ENCODE peak calls at places on chromosomes 13 and 19, in eight cellular contexts. A, T, H, P, Q, X, C and D are unnamed samples. For H3K79me2 and H3K27me3, the result is how much of the 10 kb centered on the place peaks cover.

GRCh38 chr19:33193864-33194362 is at the start of gene LRP3:
- DNase-seq in P (peak), C (no peak), X (no peak), Q (no peak), A (no peak), H (peak), T (no peak), D (peak)

GRCh38 chr13:99484405-99484981 is 16.8 kb upstream of the TM9SF2 start:
- DNase-seq in X (no peak), H (no peak), T (no peak), C (no peak), P (no peak), A (peak), Q (no peak), D (peak)

GRCh38 chr19:17830567-17831418 is 9.5 kb upstream of the INSL3 start:
- DNase-seq in H (peak), Q (peak), C (peak), A (peak), X (no peak), P (peak), T (peak), D (peak)

GRCh38 chr13:48448963-48449614 is 36.2 kb upstream of the LPAR6 start:
- DNase-seq in P (peak), H (no peak), X (no peak), T (no peak), Q (no peak), C (no peak), A (peak), D (peak)

GRCh38 chr19:45863335-45863839 is 440 bp upstream of the SYMPK start:
- DNase-seq in H (no peak), T (no peak), Q (no peak), X (no peak), P (no peak), A (no peak), C (no peak), D (no peak)

GRCh38 chr19:2476451-2477140 is 669 bp downstream of the GADD45B start:
- DNase-seq in H (peak), A (peak), P (peak), X (no peak), C (no peak), Q (peak), T (no peak), D (no peak)

GRCh38 chr13:108776650-108777049 is 147.2 kb downstream of the MYO16 start:
- DNase-seq in T (no peak), Q (no peak), X (no peak), P (no peak), A (no peak), C (no peak), H (no peak), D (no peak)

GRCh38 chr19:16778796-16779411 is 50.3 kb upstream of the SIN3B start:
- DNase-seq in T (peak), A (peak), P (peak), H (peak), Q (peak), C (peak), X (peak), D (peak)

GRCh38 chr13:95756072-95756471 is 79.1 kb downstream of the DNAJC3 start:
- DNase-seq in T (no peak), P (no peak), A (no peak), H (no peak), C (no peak), Q (no peak), X (no peak), D (no peak)

GRCh38 chr13:99418663-99419140 is 82.6 kb upstream of the TM9SF2 start:
- DNase-seq in X (no peak), H (no peak), C (no peak), Q (no peak), P (no peak), A (no peak), T (no peak), D (no peak)

GRCh38 chr19:31002852-31003251 is 346.4 kb downstream of the TSHZ3 start:
- DNase-seq in C (no peak), Q (no peak), X (no peak), T (no peak), P (no peak), H (no peak), A (no peak), D (peak)

GRCh38 chr19:954672-955494 is 29.0 kb downstream of the ARID3A start:
- DNase-seq in T (no peak), Q (no peak), X (no peak), A (no peak), P (no peak), H (peak), C (no peak), D (no peak)

GRCh38 chr19:58097783-58098681 is at the start of gene ZSCAN18:
- DNase-seq in X (no peak), T (no peak), C (peak), H (peak), Q (peak), A (peak), P (no peak), D (peak)

GRCh38 chr13:43153436-43154082 is 130.2 kb downstream of the DNAJC15 start:
- DNase-seq in A (peak), T (no peak), P (peak), X (no peak), C (no peak), H (peak), Q (peak), D (peak)

GRCh38 chr13:44331912-44332840 is 41.4 kb upstream of the SERP2 start:
- DNase-seq in A (peak), Q (no peak), C (no peak), T (no peak), X (no peak), P (peak), H (peak), D (peak)

GRCh38 chr19:29449371-29449770 is 76.4 kb upstream of the VSTM2B start:
- DNase-seq in A (no peak), T (no peak), C (no peak), Q (no peak), X (no peak), P (no peak), H (no peak), D (no peak)

GRCh38 chr13:77375554-77375953 is 48.7 kb upstream of the MYCBP2 start:
- DNase-seq in P (no peak), H (no peak), C (no peak), Q (no peak), A (peak), T (no peak), X (no peak), D (no peak)

GRCh38 chr13:63107163-63107935 is 1691.7 kb upstream of the PCDH20 start:
- DNase-seq in T (no peak), P (peak), X (no peak), Q (no peak), H (no peak), A (peak), C (no peak), D (peak)

GRCh38 chr13:100589178-100589725 is 663 bp upstream of the GGACT start:
- DNase-seq in X (no peak), T (no peak), A (no peak), C (no peak), H (no peak), P (no peak), Q (no peak), D (no peak)

GRCh38 chr19:23908165-23908564 is 6.5 kb upstream of the ZNF726 start:
- DNase-seq in A (no peak), Q (no peak), H (no peak), C (no peak), T (no peak), X (no peak), P (no peak), D (no peak)

GRCh38 chr19:29840066-29840950 is 28.5 kb downstream of the CCNE1 start:
- DNase-seq in X (no peak), Q (no peak), C (no peak), T (no peak), P (no peak), H (no peak), A (no peak), D (no peak)

GRCh38 chr13:20128459-20128927 is 32.4 kb downstream of the GJA3 start:
- DNase-seq in A (no peak), Q (no peak), C (peak), H (peak), T (no peak), P (peak), X (peak), D (no peak)

GRCh38 chr19:51138549-51138979 is 3.5 kb upstream of the SIGLEC7 start:
- DNase-seq in A (no peak), X (no peak), C (no peak), T (no peak), H (no peak), P (no peak), Q (no peak), D (no peak)
- H3K4me2 ChIP-seq in A (no peak), X (no peak), C (no peak), T (no peak), H (no peak), P (no peak), Q (no peak), D (no peak)

GRCh38 chr19:5635427-5635826 is 12.5 kb downstream of the SAFB start:
- DNase-seq in X (no peak), P (no peak), H (no peak), Q (no peak), T (no peak), C (no peak), A (no peak), D (no peak)
- H3K79me2 ChIP-seq in X (half or more), P (half or more), H (half or more), Q (half or more), T (half or more), C (under half), A (half or more), D (half or more)

DNA sequence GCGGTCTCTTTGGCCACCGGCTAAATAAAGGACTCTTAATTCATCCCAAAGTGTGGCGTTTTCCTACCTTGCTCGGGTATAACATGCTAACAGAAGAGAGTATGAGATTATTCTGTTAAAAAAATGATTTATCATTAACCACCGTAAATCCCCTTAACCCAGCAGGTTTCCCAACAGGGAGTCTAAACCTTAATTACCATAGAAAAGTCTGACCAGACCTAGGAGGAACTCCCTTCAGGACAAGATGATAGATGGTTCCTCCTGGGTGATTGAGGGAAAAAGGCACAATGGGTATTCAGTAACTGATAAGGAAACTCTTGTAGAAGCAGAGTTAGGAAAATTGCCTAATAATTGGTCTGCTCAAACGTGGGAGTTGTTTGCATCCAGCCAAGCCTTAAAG is 193.7 kb downstream of the ZNF737 start:
- DNase-seq in Q (no peak), H (no peak), X (no peak), C (no peak), T (no peak), A (no peak), P (no peak), D (no peak)
- H3K27me3 ChIP-seq in Q (under half), H (under half), X (under half), C (under half), T (under half), A (under half), P (under half), D (under half)

GRCh38 chr19:54366811-54367210 is 2.1 kb upstream of the LAIR1 start:
- DNase-seq in Q (no peak), C (no peak), H (no peak), A (no peak), P (no peak), X (no peak), T (no peak), D (no peak)

GRCh38 chr19:54364775-54365257 is at the start of gene LAIR1:
- DNase-seq in T (no peak), C (no peak), A (no peak), Q (no peak), X (no peak), H (no peak), P (no peak), D (no peak)

GRCh38 chr19:54373781-54374266 is 9.1 kb upstream of the LAIR1 start:
- DNase-seq in H (no peak), P (no peak), Q (no peak), X (no peak), A (no peak), C (no peak), T (no peak), D (no peak)

DNA sequence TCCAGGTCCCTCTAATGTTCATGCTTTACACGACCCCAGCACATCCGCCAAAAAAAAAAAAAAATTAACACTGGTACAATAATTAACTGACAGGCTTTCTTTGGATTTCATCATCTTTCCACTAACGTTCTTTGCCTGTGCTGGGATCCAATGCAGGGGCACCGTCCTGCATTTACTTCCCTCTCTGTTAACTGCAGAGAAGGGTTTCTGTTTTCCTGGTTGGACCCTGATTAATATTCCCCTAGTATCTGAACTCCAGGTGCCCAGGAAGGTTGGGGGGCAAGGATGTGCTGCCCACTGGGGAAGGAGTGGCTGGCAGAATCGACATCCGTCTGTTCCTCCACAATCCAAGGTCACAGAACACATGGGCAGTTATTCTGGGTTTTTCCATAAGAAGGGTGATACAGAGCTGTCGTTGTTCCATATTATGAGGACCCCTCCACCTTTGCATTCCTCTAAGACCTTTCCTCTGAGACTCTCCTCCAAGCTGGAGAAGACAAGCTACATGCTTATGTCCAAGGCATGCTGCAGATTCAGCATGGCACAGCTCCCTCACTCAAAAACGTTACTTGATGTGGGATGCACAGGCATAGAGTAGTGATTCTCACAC is 4.5 kb upstream of the LAIR1 start:
- DNase-seq in C (no peak), X (no peak), H (no peak), P (no peak), A (no peak), T (no peak), Q (no peak), D (no peak)
- H3K4me2 ChIP-seq in C (no peak), X (peak), H (no peak), P (no peak), A (no peak), T (no peak), Q (no peak), D (no peak)

GRCh38 chr19:47702671-47703070 is 10.6 kb upstream of the EHD2 start:
- DNase-seq in A (no peak), Q (no peak), H (no peak), C (no peak), P (no peak), X (no peak), T (no peak), D (no peak)
- H3K79me2 ChIP-seq in A (under half), Q (under half), H (under half), C (under half), P (under half), X (under half), T (under half), D (under half)

DNA sequence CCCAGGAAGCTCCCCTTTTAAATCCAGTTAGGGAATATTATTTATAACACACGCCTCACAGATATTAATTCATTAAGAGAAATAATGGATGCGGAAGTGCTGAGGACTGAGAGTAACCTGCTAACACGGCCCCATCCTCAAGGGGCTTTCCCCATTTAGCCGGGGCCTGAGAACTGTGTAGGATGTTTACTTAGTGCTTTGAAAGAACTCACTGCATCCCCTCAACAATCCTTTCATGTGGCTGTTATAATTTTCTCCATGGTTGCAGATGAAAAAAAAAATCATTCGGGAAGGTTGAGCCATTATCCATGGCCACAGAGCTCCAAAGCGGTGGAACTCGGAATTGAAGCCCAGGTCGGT is 98.2 kb downstream of the ING1 start:
- DNase-seq in X (no peak), Q (no peak), C (no peak), A (no peak), T (no peak), H (no peak), P (no peak), D (no peak)
- H3K27me3 ChIP-seq in X (under half), Q (under half), C (under half), A (under half), T (under half), H (under half), P (under half), D (under half)